ENCODE peak calls at places on chromosomes 5 and 9, in eight cellular contexts. One of them, this sample, is unnamed.

GRCh38 chr5:6328173-6328572 is 50.2 kb downstream of the MED10 start:
- DNase-seq in endothelial cell: peak
- DNase-seq in SK-N-SH: no peak
- DNase-seq in GM10248: no peak
- DNase-seq in breast epithelium: no peak
- DNase-seq in endodermal cell: peak
- DNase-seq in stomach: no peak
- DNase-seq in foreskin keratinocyte: peak
- DNase-seq in this sample: peak

GRCh38 chr9:38039090-38039906 is 29.7 kb downstream of the SHB start:
- DNase-seq in endothelial cell: no peak
- DNase-seq in SK-N-SH: peak
- DNase-seq in GM10248: no peak
- DNase-seq in breast epithelium: no peak
- DNase-seq in endodermal cell: no peak
- DNase-seq in stomach: no peak
- DNase-seq in foreskin keratinocyte: no peak
- DNase-seq in this sample: no peak

GRCh38 chr9:98404157-98404695 is 148.8 kb upstream of the TBC1D2 start:
- DNase-seq in endothelial cell: no peak
- DNase-seq in SK-N-SH: no peak
- DNase-seq in GM10248: no peak
- DNase-seq in breast epithelium: no peak
- DNase-seq in endodermal cell: no peak
- DNase-seq in stomach: no peak
- DNase-seq in foreskin keratinocyte: no peak
- DNase-seq in this sample: no peak

GRCh38 chr5:74541381-74541781 is 99.1 kb downstream of the ENC1 start:
- DNase-seq in endothelial cell: no peak
- DNase-seq in SK-N-SH: no peak
- DNase-seq in GM10248: no peak
- DNase-seq in breast epithelium: no peak
- DNase-seq in endodermal cell: no peak
- DNase-seq in stomach: no peak
- DNase-seq in foreskin keratinocyte: peak
- DNase-seq in this sample: no peak

GRCh38 chr5:61048534-61048933 is 103.5 kb downstream of the NDUFAF2 start:
- DNase-seq in endothelial cell: no peak
- DNase-seq in SK-N-SH: no peak
- DNase-seq in GM10248: no peak
- DNase-seq in breast epithelium: no peak
- DNase-seq in endodermal cell: no peak
- DNase-seq in stomach: no peak
- DNase-seq in foreskin keratinocyte: peak
- DNase-seq in this sample: no peak

GRCh38 chr9:90969021-90969675 is 167.5 kb downstream of the SYK start:
- DNase-seq in endothelial cell: no peak
- DNase-seq in SK-N-SH: no peak
- DNase-seq in GM10248: no peak
- DNase-seq in breast epithelium: no peak
- DNase-seq in endodermal cell: no peak
- DNase-seq in stomach: no peak
- DNase-seq in foreskin keratinocyte: peak
- DNase-seq in this sample: no peak

GRCh38 chr9:130426883-130427282 is 17.9 kb upstream of the ASS1 start:
- DNase-seq in endothelial cell: no peak
- DNase-seq in SK-N-SH: no peak
- DNase-seq in GM10248: no peak
- DNase-seq in breast epithelium: no peak
- DNase-seq in endodermal cell: peak
- DNase-seq in stomach: no peak
- DNase-seq in foreskin keratinocyte: peak
- DNase-seq in this sample: no peak

GRCh38 chr5:147404706-147405105 is 105.2 kb downstream of the DPYSL3 start:
- DNase-seq in endothelial cell: no peak
- DNase-seq in SK-N-SH: no peak
- DNase-seq in GM10248: no peak
- DNase-seq in breast epithelium: no peak
- DNase-seq in endodermal cell: no peak
- DNase-seq in stomach: no peak
- DNase-seq in foreskin keratinocyte: no peak
- DNase-seq in this sample: no peak

GRCh38 chr9:108163321-108164005 is 673.9 kb upstream of the KLF4 start:
- DNase-seq in endothelial cell: no peak
- DNase-seq in SK-N-SH: no peak
- DNase-seq in GM10248: no peak
- DNase-seq in breast epithelium: no peak
- DNase-seq in endodermal cell: no peak
- DNase-seq in stomach: no peak
- DNase-seq in foreskin keratinocyte: no peak
- DNase-seq in this sample: no peak

GRCh38 chr5:69206528-69207190 is 17.3 kb downstream of the CENPH start:
- DNase-seq in endothelial cell: no peak
- DNase-seq in SK-N-SH: no peak
- DNase-seq in GM10248: no peak
- DNase-seq in breast epithelium: no peak
- DNase-seq in endodermal cell: no peak
- DNase-seq in stomach: peak
- DNase-seq in foreskin keratinocyte: peak
- DNase-seq in this sample: no peak

GRCh38 chr5:54388811-54389210 is 66.7 kb upstream of the HSPB3 start:
- DNase-seq in endothelial cell: no peak
- DNase-seq in SK-N-SH: no peak
- DNase-seq in GM10248: no peak
- DNase-seq in breast epithelium: no peak
- DNase-seq in endodermal cell: no peak
- DNase-seq in stomach: no peak
- DNase-seq in foreskin keratinocyte: no peak
- DNase-seq in this sample: no peak

GRCh38 chr5:124764992-124765611 is 18.7 kb upstream of the ZNF608 start:
- DNase-seq in endothelial cell: no peak
- DNase-seq in SK-N-SH: no peak
- DNase-seq in GM10248: no peak
- DNase-seq in breast epithelium: no peak
- DNase-seq in endodermal cell: no peak
- DNase-seq in stomach: no peak
- DNase-seq in foreskin keratinocyte: no peak
- DNase-seq in this sample: no peak

GRCh38 chr5:43514816-43515677 is at the start of gene C5orf34:
- DNase-seq in endothelial cell: peak
- DNase-seq in SK-N-SH: peak
- DNase-seq in GM10248: peak
- DNase-seq in breast epithelium: peak
- DNase-seq in endodermal cell: peak
- DNase-seq in stomach: peak
- DNase-seq in foreskin keratinocyte: peak
- DNase-seq in this sample: peak

GRCh38 chr5:78755822-78756429 is 107.4 kb upstream of the LHFPL2 start:
- DNase-seq in endothelial cell: no peak
- DNase-seq in SK-N-SH: no peak
- DNase-seq in GM10248: no peak
- DNase-seq in breast epithelium: no peak
- DNase-seq in endodermal cell: no peak
- DNase-seq in stomach: no peak
- DNase-seq in foreskin keratinocyte: peak
- DNase-seq in this sample: no peak

GRCh38 chr5:112625586-112625985 is 112.1 kb upstream of the APC start:
- DNase-seq in endothelial cell: no peak
- DNase-seq in SK-N-SH: no peak
- DNase-seq in GM10248: no peak
- DNase-seq in breast epithelium: no peak
- DNase-seq in endodermal cell: no peak
- DNase-seq in stomach: no peak
- DNase-seq in foreskin keratinocyte: no peak
- DNase-seq in this sample: no peak

GRCh38 chr9:97866848-97867247 is 13.8 kb downstream of the FOXE1 start:
- DNase-seq in endothelial cell: no peak
- DNase-seq in SK-N-SH: no peak
- DNase-seq in GM10248: no peak
- DNase-seq in breast epithelium: no peak
- DNase-seq in endodermal cell: no peak
- DNase-seq in stomach: no peak
- DNase-seq in foreskin keratinocyte: no peak
- DNase-seq in this sample: no peak

GRCh38 chr5:154698681-154699275 is 56.4 kb upstream of the LARP1 start:
- DNase-seq in endothelial cell: no peak
- DNase-seq in SK-N-SH: no peak
- DNase-seq in GM10248: no peak
- DNase-seq in breast epithelium: no peak
- DNase-seq in endodermal cell: no peak
- DNase-seq in stomach: no peak
- DNase-seq in foreskin keratinocyte: no peak
- DNase-seq in this sample: no peak

GRCh38 chr9:112072721-112073553 is 102.2 kb downstream of the SUSD1 start:
- DNase-seq in endothelial cell: no peak
- DNase-seq in SK-N-SH: no peak
- DNase-seq in GM10248: no peak
- DNase-seq in breast epithelium: no peak
- DNase-seq in endodermal cell: no peak
- DNase-seq in stomach: no peak
- DNase-seq in foreskin keratinocyte: no peak
- DNase-seq in this sample: no peak

GRCh38 chr9:87891754-87892153 is 9.1 kb downstream of the SPATA31E1 start:
- DNase-seq in endothelial cell: no peak
- DNase-seq in SK-N-SH: no peak
- DNase-seq in GM10248: no peak
- DNase-seq in breast epithelium: no peak
- DNase-seq in endodermal cell: no peak
- DNase-seq in stomach: no peak
- DNase-seq in foreskin keratinocyte: no peak
- DNase-seq in this sample: no peak

GRCh38 chr9:87896891-87897290 is 14.2 kb downstream of the SPATA31E1 start:
- DNase-seq in endothelial cell: no peak
- DNase-seq in SK-N-SH: no peak
- DNase-seq in GM10248: no peak
- DNase-seq in breast epithelium: no peak
- DNase-seq in endodermal cell: no peak
- DNase-seq in stomach: no peak
- DNase-seq in foreskin keratinocyte: no peak
- DNase-seq in this sample: no peak

GRCh38 chr9:87898151-87898550 is 15.5 kb downstream of the SPATA31E1 start:
- DNase-seq in endothelial cell: no peak
- DNase-seq in SK-N-SH: no peak
- DNase-seq in GM10248: no peak
- DNase-seq in breast epithelium: no peak
- DNase-seq in endodermal cell: no peak
- DNase-seq in stomach: no peak
- DNase-seq in foreskin keratinocyte: peak
- DNase-seq in this sample: no peak

GRCh38 chr9:87892956-87893355 is 10.3 kb downstream of the SPATA31E1 start:
- DNase-seq in endothelial cell: no peak
- DNase-seq in SK-N-SH: no peak
- DNase-seq in GM10248: no peak
- DNase-seq in breast epithelium: no peak
- DNase-seq in endodermal cell: no peak
- DNase-seq in stomach: no peak
- DNase-seq in foreskin keratinocyte: no peak
- DNase-seq in this sample: no peak

DNA sequence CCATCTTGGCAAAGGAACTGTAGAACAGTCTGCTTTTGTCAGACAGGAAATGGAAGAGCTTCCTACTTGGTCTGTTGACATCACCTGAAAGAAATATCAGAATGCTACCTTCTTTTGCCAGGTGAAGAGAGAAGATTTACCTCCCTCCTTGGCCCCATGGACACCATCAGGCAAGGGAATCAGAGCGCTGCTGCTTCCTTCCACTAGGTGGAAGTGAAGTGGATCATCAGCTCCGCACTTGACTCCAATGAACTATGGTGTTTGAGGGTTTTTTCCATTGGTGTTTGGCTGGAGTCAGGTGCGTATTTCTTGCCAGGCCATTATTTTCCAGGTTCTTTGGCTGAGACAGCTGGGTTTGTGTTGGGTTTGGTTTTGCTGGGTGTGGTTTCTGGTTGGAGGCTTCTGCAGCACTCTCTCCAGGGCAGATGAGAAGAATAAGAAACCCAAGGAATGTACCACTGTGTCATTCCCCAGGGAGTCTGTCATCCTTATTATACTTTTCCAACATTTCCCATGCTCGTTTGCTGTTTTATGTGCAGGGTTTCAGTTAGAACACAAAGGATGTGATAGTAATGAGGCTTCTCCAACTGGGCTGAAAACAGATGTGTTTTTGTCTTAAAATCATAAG is 12.4 kb downstream of the SPATA31E1 start:
- DNase-seq in endothelial cell: no peak
- DNase-seq in SK-N-SH: no peak
- DNase-seq in GM10248: no peak
- DNase-seq in breast epithelium: no peak
- DNase-seq in endodermal cell: peak
- DNase-seq in stomach: no peak
- DNase-seq in foreskin keratinocyte: no peak
- DNase-seq in this sample: no peak
- TF ChIP-seq CTCF in endothelial cell: no peak
- TF ChIP-seq CTCF in SK-N-SH: no peak
- TF ChIP-seq CTCF in GM10248: no peak
- TF ChIP-seq CTCF in breast epithelium: no peak
- TF ChIP-seq CTCF in endodermal cell: peak
- TF ChIP-seq CTCF in stomach: no peak
- TF ChIP-seq CTCF in foreskin keratinocyte: no peak
- TF ChIP-seq CTCF in this sample: no peak

DNA sequence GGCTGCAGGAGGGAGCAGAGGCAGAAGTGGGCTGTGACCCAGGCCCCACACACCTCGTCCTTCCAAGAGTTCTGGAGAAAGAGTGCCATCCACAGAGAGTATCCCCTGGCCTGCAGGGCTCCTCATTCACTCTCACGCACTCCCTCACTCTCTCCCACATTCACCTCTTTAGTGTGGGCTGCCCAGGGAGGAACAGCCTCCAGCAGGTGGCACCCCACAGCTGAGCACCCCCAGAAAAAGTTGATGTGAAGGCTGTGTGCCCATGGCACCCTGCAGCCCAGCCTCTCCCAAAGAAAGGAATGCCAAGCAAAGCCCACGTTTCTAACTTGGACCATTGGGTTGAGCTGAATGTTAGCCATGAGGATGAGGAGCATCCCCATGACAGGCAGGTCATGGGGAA is 4.5 kb upstream of the SHC3 start:
- DNase-seq in endothelial cell: no peak
- DNase-seq in SK-N-SH: no peak
- DNase-seq in GM10248: no peak
- DNase-seq in breast epithelium: no peak
- DNase-seq in endodermal cell: no peak
- DNase-seq in stomach: no peak
- DNase-seq in foreskin keratinocyte: no peak
- DNase-seq in this sample: no peak
- TF ChIP-seq CTCF in endothelial cell: no peak
- TF ChIP-seq CTCF in SK-N-SH: no peak
- TF ChIP-seq CTCF in GM10248: peak
- TF ChIP-seq CTCF in breast epithelium: no peak
- TF ChIP-seq CTCF in endodermal cell: peak
- TF ChIP-seq CTCF in stomach: no peak
- TF ChIP-seq CTCF in foreskin keratinocyte: peak
- TF ChIP-seq CTCF in this sample: no peak

GRCh38 chr9:35906923-35907699 is 1.1 kb downstream of the HRCT1 start:
- DNase-seq in endothelial cell: peak
- DNase-seq in SK-N-SH: no peak
- DNase-seq in GM10248: no peak
- DNase-seq in breast epithelium: no peak
- DNase-seq in endodermal cell: peak
- DNase-seq in stomach: no peak
- DNase-seq in foreskin keratinocyte: peak
- DNase-seq in this sample: no peak
- TF ChIP-seq CTCF in endothelial cell: no peak
- TF ChIP-seq CTCF in SK-N-SH: no peak
- TF ChIP-seq CTCF in GM10248: no peak
- TF ChIP-seq CTCF in breast epithelium: no peak
- TF ChIP-seq CTCF in endodermal cell: no peak
- TF ChIP-seq CTCF in stomach: no peak
- TF ChIP-seq CTCF in foreskin keratinocyte: no peak
- TF ChIP-seq CTCF in this sample: no peak

GRCh38 chr5:2783223-2783622 is 31.7 kb upstream of the IRX2 start:
- DNase-seq in endothelial cell: no peak
- DNase-seq in SK-N-SH: no peak
- DNase-seq in GM10248: no peak
- DNase-seq in breast epithelium: no peak
- DNase-seq in endodermal cell: no peak
- DNase-seq in stomach: no peak
- DNase-seq in foreskin keratinocyte: no peak
- DNase-seq in this sample: no peak
- TF ChIP-seq CTCF in endothelial cell: no peak
- TF ChIP-seq CTCF in SK-N-SH: peak
- TF ChIP-seq CTCF in GM10248: no peak
- TF ChIP-seq CTCF in breast epithelium: no peak
- TF ChIP-seq CTCF in endodermal cell: peak
- TF ChIP-seq CTCF in stomach: no peak
- TF ChIP-seq CTCF in foreskin keratinocyte: peak
- TF ChIP-seq CTCF in this sample: no peak

This sample was measured in progenitor cell of endocrine pancreas.